ENCODE peak calls at places on chromosomes 11 and 22, in nine cellular contexts. L, X, Y, P, V, K, Z, B and G are unnamed samples.

GRCh38 chr11:7905961-7906429 is 25.1 kb downstream of the OR10A6 start:
- DNase-seq in L (no peak), K (no peak), V (peak), X (no peak), Z (no peak), B (no peak), Y (no peak), P (no peak), G (no peak)

GRCh38 chr11:111730031-111730430 is 36.2 kb downstream of the PPP2R1B start:
- DNase-seq in L (no peak), K (no peak), Y (no peak), V (no peak), X (no peak), P (no peak), B (no peak), Z (no peak), G (peak)

GRCh38 chr22:17065433-17065832 is 19.4 kb upstream of the IL17RA start:
- DNase-seq in B (no peak), K (no peak), Z (no peak), P (peak), Y (peak), V (no peak), X (no peak), L (no peak), G (no peak)

GRCh38 chr11:129973809-129974208 is 28.8 kb downstream of the PRDM10 start:
- DNase-seq in L (no peak), X (no peak), Y (no peak), P (no peak), B (no peak), K (no peak), Z (no peak), V (no peak), G (no peak)

GRCh38 chr11:36231300-36231699 is 57.9 kb downstream of the COMMD9 start:
- DNase-seq in K (no peak), Y (no peak), V (no peak), L (no peak), Z (no peak), X (no peak), B (no peak), P (peak), G (peak)

GRCh38 chr22:22565991-22566390 is 6.9 kb upstream of the PRAME start:
- DNase-seq in L (no peak), Z (no peak), V (peak), Y (no peak), X (no peak), P (peak), K (no peak), B (no peak), G (no peak)

GRCh38 chr11:46278387-46279173 is 1.1 kb downstream of the CREB3L1 start:
- DNase-seq in Y (peak), X (peak), L (no peak), K (no peak), P (peak), Z (no peak), B (no peak), V (no peak), G (peak)

GRCh38 chr11:47177846-47178245 is 1.2 kb upstream of the ARFGAP2 start:
- DNase-seq in K (peak), V (no peak), Y (peak), Z (peak), P (no peak), X (no peak), B (no peak), L (no peak), G (no peak)

GRCh38 chr11:57639321-57640067 is 10.2 kb downstream of the YPEL4 start:
- DNase-seq in P (no peak), B (peak), K (no peak), Z (no peak), X (no peak), L (peak), V (no peak), Y (no peak), G (peak)

GRCh38 chr11:5689551-5689983 is at the start of gene TRIM22:
- DNase-seq in K (no peak), X (no peak), V (peak), P (peak), B (no peak), Y (no peak), L (no peak), Z (no peak), G (peak)

GRCh38 chr11:106249857-106250256 is 172.4 kb downstream of the AASDHPPT start:
- DNase-seq in K (no peak), B (no peak), L (no peak), P (peak), V (no peak), Y (no peak), Z (no peak), X (no peak), G (peak)

GRCh38 chr22:26656896-26657851 is at the start of gene MIAT:
- DNase-seq in P (peak), X (peak), L (peak), Z (peak), B (peak), Y (no peak), K (no peak), V (peak), G (no peak)

GRCh38 chr11:132640952-132641351 is 891.3 kb downstream of the OPCML start:
- DNase-seq in B (no peak), K (no peak), P (no peak), Y (no peak), Z (no peak), L (no peak), V (no peak), X (no peak), G (no peak)

GRCh38 chr22:40237788-40238424 is 60.2 kb downstream of the TNRC6B start:
- DNase-seq in L (no peak), B (no peak), V (no peak), Y (no peak), X (no peak), K (no peak), P (peak), Z (no peak), G (no peak)
- H3K4me3 ChIP-seq in L (no peak), B (no peak), V (no peak), Y (no peak), X (no peak), K (no peak), P (no peak), Z (no peak), G (no peak)

GRCh38 chr11:16001899-16002426 is 354.4 kb downstream of the SOX6 start:
- DNase-seq in B (peak), L (no peak), Y (no peak), Z (no peak), V (peak), P (peak), K (no peak), X (no peak), G (peak)
- H3K4me3 ChIP-seq in B (no peak), L (no peak), Y (no peak), Z (no peak), V (no peak), P (no peak), K (no peak), X (no peak), G (no peak)

DNA sequence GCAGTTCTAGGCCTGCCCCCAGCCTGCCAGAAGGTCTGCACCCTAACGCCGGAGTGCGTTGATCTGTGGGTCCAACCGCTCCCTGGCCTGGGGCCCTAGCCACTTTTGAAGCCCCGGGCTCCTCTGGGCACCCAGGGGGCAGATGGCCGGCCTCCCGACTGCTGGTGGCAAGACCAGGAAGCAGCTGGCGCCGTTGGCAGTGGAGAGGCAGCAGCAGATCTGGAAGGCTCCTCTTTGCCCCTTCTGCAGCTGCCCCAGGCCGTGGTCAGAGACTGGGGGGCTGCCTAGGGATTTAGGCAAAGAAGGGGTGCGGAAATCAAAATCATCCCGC is 445 bp upstream of the VWCE start:
- DNase-seq in Z (peak), K (no peak), Y (no peak), B (no peak), P (no peak), L (no peak), X (no peak), V (no peak), G (no peak)
- H3K4me3 ChIP-seq in Z (peak), K (peak), Y (peak), B (peak), P (peak), L (no peak), X (peak), V (no peak), G (peak)

GRCh38 chr11:115194798-115195101 is 309.5 kb downstream of the CADM1 start:
- DNase-seq in P (peak), K (no peak), L (no peak), X (no peak), V (no peak), Y (no peak), B (no peak), Z (no peak), G (no peak)
- H3K4me3 ChIP-seq in P (no peak), K (no peak), L (no peak), X (no peak), V (no peak), Y (no peak), B (no peak), Z (no peak), G (no peak)

GRCh38 chr22:36235585-36235984 is 3.7 kb downstream of the APOL2 start:
- DNase-seq in P (no peak), K (no peak), Y (no peak), V (no peak), X (no peak), L (no peak), B (no peak), Z (no peak), G (no peak)
- H3K4me3 ChIP-seq in P (no peak), K (no peak), Y (peak), V (no peak), X (peak), L (no peak), B (no peak), Z (no peak), G (no peak)

DNA sequence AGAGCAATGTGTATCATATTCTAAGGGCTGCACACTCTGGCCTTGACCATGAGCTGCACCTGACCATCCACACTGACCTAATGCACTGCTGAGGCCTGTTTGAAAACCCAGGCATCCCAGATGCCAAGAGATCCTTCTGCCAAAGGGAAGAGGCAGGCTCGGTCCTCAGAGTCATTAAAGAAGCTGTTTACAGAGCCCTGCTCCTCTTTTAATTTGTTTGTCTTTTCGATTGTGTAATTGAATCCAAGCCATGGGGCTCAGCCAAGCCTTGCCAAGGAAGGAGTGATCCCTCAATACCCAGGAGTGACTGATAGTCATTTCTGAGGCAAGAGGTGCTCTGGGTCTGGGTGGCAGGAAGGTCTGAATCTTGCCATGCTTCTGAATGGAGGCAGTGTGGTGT is 94.5 kb upstream of the ISX start:
- DNase-seq in L (no peak), P (no peak), X (no peak), B (no peak), Z (no peak), V (no peak), K (no peak), Y (no peak), G (no peak)
- H3K4me3 ChIP-seq in L (no peak), P (no peak), X (no peak), B (no peak), Z (no peak), V (no peak), K (no peak), Y (no peak), G (no peak)

DNA sequence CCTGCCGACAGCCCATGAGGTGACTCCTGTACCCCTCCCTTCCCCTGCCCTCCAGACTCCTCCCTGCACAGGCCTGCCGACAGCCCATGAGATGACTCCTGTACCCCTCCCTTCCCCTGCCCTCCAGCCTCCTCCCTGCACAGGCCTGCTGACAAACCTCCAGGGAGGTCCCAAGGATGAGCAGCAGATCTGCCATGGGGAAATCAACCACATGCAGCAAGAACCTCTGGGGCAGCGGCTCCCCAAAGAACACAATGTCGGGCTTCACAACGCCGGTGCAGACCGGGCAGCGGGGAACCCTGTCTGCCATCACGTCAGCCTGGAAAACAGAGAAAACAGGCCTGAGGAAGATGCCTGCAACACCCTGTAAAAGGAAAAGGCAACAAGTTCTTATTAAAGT is 12.2 kb downstream of the SIRT3 start:
- DNase-seq in P (no peak), Z (no peak), X (no peak), Y (no peak), V (no peak), K (no peak), B (no peak), L (no peak), G (no peak)
- H3K4me3 ChIP-seq in P (no peak), Z (no peak), X (no peak), Y (no peak), V (no peak), K (no peak), B (no peak), L (no peak), G (no peak)